ENCODE peak calls at places on chromosomes 5 and 9, in five cellular contexts. One of them, this sample, is unnamed.

GRCh38 chr5:67166460-67166871 is 30.1 kb downstream of the CD180 start:
- DNase-seq in Calu3: peak; percentile 49
- DNase-seq in uterus: no peak
- DNase-seq in right atrium auricular region: peak; percentile 76
- DNase-seq in GM23338: no peak
- DNase-seq in this sample: peak; percentile 92

GRCh38 chr5:39580702-39581498 is 156.1 kb upstream of the DAB2 start:
- DNase-seq in Calu3: no peak
- DNase-seq in uterus: no peak
- DNase-seq in right atrium auricular region: no peak
- DNase-seq in GM23338: no peak
- DNase-seq in this sample: no peak

GRCh38 chr5:14231888-14232287 is 88.7 kb downstream of the TRIO start:
- DNase-seq in Calu3: no peak
- DNase-seq in uterus: no peak
- DNase-seq in right atrium auricular region: no peak
- DNase-seq in GM23338: no peak
- DNase-seq in this sample: no peak

GRCh38 chr9:92294297-92294676 is 790 bp upstream of the IARS1 start:
- DNase-seq in Calu3: peak; percentile 1
- DNase-seq in uterus: no peak
- DNase-seq in right atrium auricular region: no peak
- DNase-seq in GM23338: peak; percentile 21
- DNase-seq in this sample: peak; percentile 76

GRCh38 chr5:159444441-159445082 is 114.3 kb upstream of the IL12B start:
- DNase-seq in Calu3: peak; percentile 24
- DNase-seq in uterus: no peak
- DNase-seq in right atrium auricular region: no peak
- DNase-seq in GM23338: peak; percentile 66
- DNase-seq in this sample: no peak

GRCh38 chr9:133726401-133727276 is 11.5 kb downstream of the SARDH start:
- DNase-seq in Calu3: peak; percentile 67
- DNase-seq in uterus: peak; percentile 61
- DNase-seq in right atrium auricular region: no peak
- DNase-seq in GM23338: peak; percentile 70
- DNase-seq in this sample: peak; percentile 63

GRCh38 chr5:39387293-39387692 is 23.0 kb upstream of the C9 start:
- DNase-seq in Calu3: no peak
- DNase-seq in uterus: no peak
- DNase-seq in right atrium auricular region: no peak
- DNase-seq in GM23338: no peak
- DNase-seq in this sample: no peak

GRCh38 chr5:140083650-140084049 is 30.3 kb upstream of the PURA start:
- DNase-seq in Calu3: no peak
- DNase-seq in uterus: no peak
- DNase-seq in right atrium auricular region: no peak
- DNase-seq in GM23338: no peak
- DNase-seq in this sample: no peak

GRCh38 chr5:16311666-16312065 is 132.1 kb upstream of the MARCHF11 start:
- DNase-seq in Calu3: no peak
- DNase-seq in uterus: no peak
- DNase-seq in right atrium auricular region: no peak
- DNase-seq in GM23338: no peak
- DNase-seq in this sample: no peak

GRCh38 chr5:132840896-132841818 is 10.7 kb upstream of the SHROOM1 start:
- DNase-seq in Calu3: no peak
- DNase-seq in uterus: no peak
- DNase-seq in right atrium auricular region: no peak
- DNase-seq in GM23338: no peak
- DNase-seq in this sample: no peak

GRCh38 chr9:6739218-6739617 is 18.6 kb upstream of the KDM4C start:
- DNase-seq in Calu3: no peak
- DNase-seq in uterus: no peak
- DNase-seq in right atrium auricular region: no peak
- DNase-seq in GM23338: peak; percentile 47
- DNase-seq in this sample: no peak

GRCh38 chr9:16217933-16218830 is 652.3 kb downstream of the BNC2 start:
- DNase-seq in Calu3: no peak
- DNase-seq in uterus: no peak
- DNase-seq in right atrium auricular region: no peak
- DNase-seq in GM23338: no peak
- DNase-seq in this sample: no peak

GRCh38 chr5:135139397-135140134 is 105.5 kb upstream of the PITX1 start:
- DNase-seq in Calu3: peak; percentile 72
- DNase-seq in uterus: peak; percentile 59
- DNase-seq in right atrium auricular region: no peak
- DNase-seq in GM23338: no peak
- DNase-seq in this sample: no peak

GRCh38 chr9:121640076-121640475 is 11.4 kb upstream of the DAB2IP start:
- DNase-seq in Calu3: peak; percentile 58
- DNase-seq in uterus: peak; percentile 54
- DNase-seq in right atrium auricular region: no peak
- DNase-seq in GM23338: peak; percentile 81
- DNase-seq in this sample: no peak

GRCh38 chr5:5536871-5537270 is 114.4 kb downstream of the ICE1 start:
- DNase-seq in Calu3: no peak
- DNase-seq in uterus: no peak
- DNase-seq in right atrium auricular region: no peak
- DNase-seq in GM23338: no peak
- DNase-seq in this sample: no peak

GRCh38 chr5:69048233-69048632 is 45.6 kb upstream of the SLC30A5 start:
- DNase-seq in Calu3: no peak
- DNase-seq in uterus: no peak
- DNase-seq in right atrium auricular region: no peak
- DNase-seq in GM23338: peak; percentile 56
- DNase-seq in this sample: no peak

GRCh38 chr5:126619781-126620180 is 19.0 kb downstream of the PHAX start:
- DNase-seq in Calu3: no peak
- DNase-seq in uterus: no peak
- DNase-seq in right atrium auricular region: no peak
- DNase-seq in GM23338: no peak
- DNase-seq in this sample: no peak

GRCh38 chr9:134130503-134131375 is 5.1 kb upstream of the WDR5 start:
- DNase-seq in Calu3: peak; percentile 13
- DNase-seq in uterus: peak; percentile 56
- DNase-seq in right atrium auricular region: no peak
- DNase-seq in GM23338: peak; percentile 93
- DNase-seq in this sample: no peak

GRCh38 chr9:122039213-122039612 is 53.9 kb downstream of the TTLL11 start:
- DNase-seq in Calu3: no peak
- DNase-seq in uterus: no peak
- DNase-seq in right atrium auricular region: no peak
- DNase-seq in GM23338: no peak
- DNase-seq in this sample: no peak

GRCh38 chr9:130104413-130105193 is 50.9 kb downstream of the GPR107 start:
- DNase-seq in Calu3: no peak
- DNase-seq in uterus: no peak
- DNase-seq in right atrium auricular region: no peak
- DNase-seq in GM23338: no peak
- DNase-seq in this sample: no peak

GRCh38 chr5:14004598-14005394 is 60.3 kb upstream of the DNAH5 start:
- DNase-seq in Calu3: no peak
- DNase-seq in uterus: no peak
- DNase-seq in right atrium auricular region: no peak
- DNase-seq in GM23338: no peak
- DNase-seq in this sample: no peak

GRCh38 chr9:120348951-120349429 is 231.0 kb downstream of the CDK5RAP2 start:
- DNase-seq in Calu3: peak; percentile 42
- DNase-seq in uterus: no peak
- DNase-seq in right atrium auricular region: no peak
- DNase-seq in GM23338: peak; percentile 88
- DNase-seq in this sample: no peak

GRCh38 chr5:172482156-172483020 is 28.1 kb upstream of the SH3PXD2B start:
- DNase-seq in Calu3: no peak
- DNase-seq in uterus: no peak
- DNase-seq in right atrium auricular region: no peak
- DNase-seq in GM23338: no peak
- DNase-seq in this sample: peak; percentile 51

GRCh38 chr9:128136816-128137793 is 9.6 kb upstream of the PTGES2 start:
- DNase-seq in Calu3: peak; percentile 57
- DNase-seq in uterus: no peak
- DNase-seq in right atrium auricular region: no peak
- DNase-seq in GM23338: no peak
- DNase-seq in this sample: peak; percentile 54

GRCh38 chr9:124812401-124813016 is 35.6 kb downstream of the OLFML2A start:
- DNase-seq in Calu3: peak; percentile 48
- DNase-seq in uterus: peak; percentile 89
- DNase-seq in right atrium auricular region: peak; percentile 83
- DNase-seq in GM23338: no peak
- DNase-seq in this sample: no peak

GRCh38 chr9:32251539-32251938 is 132.9 kb upstream of the ACO1 start:
- DNase-seq in Calu3: peak; percentile 62
- DNase-seq in uterus: peak; percentile 17
- DNase-seq in right atrium auricular region: no peak
- DNase-seq in GM23338: peak; percentile 88
- DNase-seq in this sample: no peak

GRCh38 chr5:40909723-40910122 is 426 bp downstream of the C7 start:
- DNase-seq in Calu3: no peak
- DNase-seq in uterus: no peak
- DNase-seq in right atrium auricular region: no peak
- DNase-seq in GM23338: no peak
- DNase-seq in this sample: no peak

GRCh38 chr5:40906351-40906751 is 2.9 kb upstream of the C7 start:
- DNase-seq in Calu3: no peak
- DNase-seq in uterus: no peak
- DNase-seq in right atrium auricular region: no peak
- DNase-seq in GM23338: no peak
- DNase-seq in this sample: no peak

GRCh38 chr5:40904205-40904993 is 4.9 kb upstream of the C7 start:
- DNase-seq in Calu3: peak; percentile 75
- DNase-seq in uterus: peak; percentile 73
- DNase-seq in right atrium auricular region: peak; percentile 73
- DNase-seq in GM23338: peak; percentile 91
- DNase-seq in this sample: no peak

GRCh38 chr5:40909233-40909632 is at the start of gene C7:
- DNase-seq in Calu3: no peak
- DNase-seq in uterus: peak; percentile 17
- DNase-seq in right atrium auricular region: no peak
- DNase-seq in GM23338: no peak
- DNase-seq in this sample: no peak

GRCh38 chr5:40904994-40905306 is 4.3 kb upstream of the C7 start:
- DNase-seq in Calu3: no peak
- DNase-seq in uterus: no peak
- DNase-seq in right atrium auricular region: no peak
- DNase-seq in GM23338: no peak
- DNase-seq in this sample: no peak
- TF ChIP-seq CTCF in Calu3: no peak
- TF ChIP-seq CTCF in uterus: no peak
- TF ChIP-seq CTCF in right atrium auricular region: no peak
- TF ChIP-seq CTCF in GM23338: no peak
- TF ChIP-seq CTCF in this sample: no peak

GRCh38 chr5:103441523-103441922 is 121.1 kb downstream of the NUDT12 start:
- DNase-seq in Calu3: no peak
- DNase-seq in uterus: no peak
- DNase-seq in right atrium auricular region: no peak
- DNase-seq in GM23338: peak; percentile 75
- DNase-seq in this sample: no peak
- TF ChIP-seq CTCF in Calu3: no peak
- TF ChIP-seq CTCF in uterus: no peak
- TF ChIP-seq CTCF in right atrium auricular region: no peak
- TF ChIP-seq CTCF in GM23338: peak; percentile 71
- TF ChIP-seq CTCF in this sample: no peak

GRCh38 chr5:88188458-88189132 is 80.0 kb downstream of the TMEM161B start:
- DNase-seq in Calu3: peak; percentile 35
- DNase-seq in uterus: no peak
- DNase-seq in right atrium auricular region: no peak
- DNase-seq in GM23338: peak; percentile 33
- DNase-seq in this sample: no peak

GRCh38 chr5:88193896-88194295 is 74.7 kb downstream of the TMEM161B start:
- DNase-seq in Calu3: no peak
- DNase-seq in uterus: no peak
- DNase-seq in right atrium auricular region: no peak
- DNase-seq in GM23338: no peak
- DNase-seq in this sample: no peak

DNA sequence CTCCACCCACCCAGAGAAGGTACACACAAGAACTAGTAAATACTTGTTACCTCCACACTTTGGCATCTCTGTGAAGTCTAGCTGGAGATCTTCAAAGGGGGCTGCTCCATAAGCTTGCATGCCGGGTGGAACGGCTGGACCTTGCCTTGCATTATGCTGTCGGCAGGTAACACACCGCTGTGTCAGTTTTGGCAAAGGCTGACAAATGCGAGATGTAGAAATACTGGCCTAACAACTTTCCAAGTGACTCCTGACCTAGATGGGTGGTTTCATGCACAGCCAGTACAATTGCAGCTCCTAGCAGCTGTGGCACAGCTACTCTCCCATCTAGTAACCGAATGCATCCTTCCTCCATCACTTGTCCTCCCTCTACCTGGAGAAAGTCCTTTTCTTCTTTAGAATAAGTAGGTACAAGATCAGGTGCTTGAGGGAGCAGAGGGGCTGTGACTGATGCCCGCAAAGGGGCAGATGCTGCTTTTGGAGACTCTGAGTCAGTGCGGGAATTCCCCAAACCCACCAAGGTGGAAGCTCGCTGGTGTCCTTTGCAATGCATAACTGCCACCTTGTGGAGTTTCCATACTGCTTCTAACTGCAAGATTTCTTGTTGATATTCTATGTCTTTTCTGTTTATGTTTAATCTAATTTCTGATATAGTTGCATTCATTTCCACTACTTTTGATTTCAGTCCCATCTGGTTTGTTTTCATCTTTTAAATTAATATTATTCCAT is 78.4 kb downstream of the TMEM161B start:
- DNase-seq in Calu3: no peak
- DNase-seq in uterus: no peak
- DNase-seq in right atrium auricular region: no peak
- DNase-seq in GM23338: peak; percentile 53
- DNase-seq in this sample: no peak
- TF ChIP-seq CTCF in Calu3: no peak
- TF ChIP-seq CTCF in uterus: no peak
- TF ChIP-seq CTCF in right atrium auricular region: no peak
- TF ChIP-seq CTCF in GM23338: peak; percentile 55
- TF ChIP-seq CTCF in this sample: no peak

DNA sequence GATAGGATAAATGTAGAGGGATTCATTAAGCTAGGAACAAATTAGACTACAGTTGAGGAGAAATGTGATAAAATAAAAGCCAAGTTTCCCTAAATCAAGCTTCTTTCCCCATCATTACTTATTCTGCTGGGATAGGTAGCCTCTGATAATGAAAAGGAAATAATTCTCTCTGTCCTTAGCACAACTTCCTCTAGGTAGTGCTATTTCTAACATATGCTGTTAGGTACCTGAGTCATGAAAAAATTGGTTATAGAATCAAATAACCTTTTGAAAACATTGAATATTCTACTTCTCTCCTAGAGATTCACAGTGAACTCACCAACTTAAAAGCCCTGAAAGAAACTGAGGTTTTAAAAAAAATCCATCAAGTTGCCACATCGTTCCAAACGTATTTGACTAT is 1793.1 kb downstream of the EFNA5 start:
- DNase-seq in Calu3: no peak
- DNase-seq in uterus: no peak
- DNase-seq in right atrium auricular region: no peak
- DNase-seq in GM23338: peak; percentile 24
- DNase-seq in this sample: no peak
- TF ChIP-seq CTCF in Calu3: no peak
- TF ChIP-seq CTCF in uterus: no peak
- TF ChIP-seq CTCF in right atrium auricular region: no peak
- TF ChIP-seq CTCF in GM23338: peak; percentile 49
- TF ChIP-seq CTCF in this sample: no peak

This sample was measured in spleen.